ENCODE peak calls at places on chromosomes 5 and 9, in five cellular contexts. G is T-helper 22 cell; L is HTR-8/SVneo; X is CD4-positive, alpha-beta T cell; Q is upper lobe of right lung. O is an unnamed sample.

GRCh38 chr5:56176155-56176798 is 56.9 kb downstream of the ANKRD55 start:
- DNase-seq in G (no peak), L (no peak), X (no peak), Q (no peak), O (no peak)

GRCh38 chr5:68576805-68577204 is 361.2 kb downstream of the PIK3R1 start:
- DNase-seq in L (no peak), X (no peak), G (no peak), Q (no peak), O (no peak)

GRCh38 chr9:82031538-82032280 is 43.1 kb downstream of the SPATA31D1 start:
- DNase-seq in L (peak; percentile 3), G (no peak), Q (no peak), X (no peak), O (no peak)

GRCh38 chr9:93134018-93134739 is at the start of gene NINJ1:
- DNase-seq in L (peak; percentile 77), X (peak; percentile 68), Q (peak; percentile 89), G (peak; percentile 90), O (peak; percentile 78)

GRCh38 chr5:172749881-172750608 is 20.9 kb downstream of the DUSP1 start:
- DNase-seq in X (no peak), Q (peak; percentile 55), G (no peak), L (no peak), O (no peak)

GRCh38 chr5:112121268-112121667 is 297.8 kb downstream of the EPB41L4A start:
- DNase-seq in G (no peak), L (no peak), Q (no peak), X (no peak), O (no peak)

GRCh38 chr9:38067892-38068615 is 973 bp downstream of the SHB start:
- DNase-seq in X (no peak), G (no peak), L (no peak), Q (peak; percentile 74), O (no peak)

GRCh38 chr5:95401601-95402000 is 10.4 kb downstream of the FAM81B start:
- DNase-seq in L (no peak), X (no peak), Q (no peak), G (no peak), O (no peak)

GRCh38 chr5:68141494-68141893 is 74.1 kb upstream of the PIK3R1 start:
- DNase-seq in G (no peak), Q (no peak), X (no peak), L (no peak), O (no peak)

GRCh38 chr9:137237759-137238726 is 3.0 kb upstream of the TUBB4B start:
- DNase-seq in Q (no peak), X (no peak), G (no peak), L (no peak), O (no peak)

GRCh38 chr5:963673-964531 is 44.7 kb upstream of the NKD2 start:
- DNase-seq in X (peak; percentile 19), G (peak; percentile 23), L (no peak), Q (no peak), O (peak; percentile 82)

GRCh38 chr5:1845696-1846095 is 37.0 kb downstream of the IRX4 start:
- DNase-seq in X (no peak), L (no peak), G (no peak), Q (no peak), O (no peak)

GRCh38 chr5:179161901-179162300 is 101.7 kb downstream of the ZNF354C start:
- DNase-seq in G (no peak), Q (peak; percentile 40), L (no peak), X (no peak), O (no peak)